ENCODE peak calls at places on chromosomes 11 and 22, in six cellular contexts. L is AG09309, K is body of pancreas, P is mucosa of descending colon, W is small intestine, J is hypothalamus. Y is an unnamed sample.
A peak's percentile ranks its signal among the peaks of the same experiment; 100 is the strongest.

GRCh38 chr22:47146941-47147340 is 384.5 kb downstream of the TBC1D22A start:
- DNase-seq in L (no peak), W (no peak), J (no peak), P (no peak), K (peak; percentile 40), Y (no peak)

GRCh38 chr22:45009881-45010531 is at the start of gene PHF21B:
- DNase-seq in P (peak; percentile 15), K (peak; percentile 41), W (no peak), L (no peak), J (peak; percentile 33), Y (peak; percentile 91)

GRCh38 chr11:19546325-19546724 is 166.3 kb upstream of the NAV2 start:
- DNase-seq in J (no peak), L (no peak), K (no peak), W (no peak), P (no peak), Y (peak; percentile 35)

GRCh38 chr11:1778141-1778911 is 14.6 kb upstream of the CTSD start:
- DNase-seq in P (no peak), W (no peak), K (no peak), L (no peak), J (no peak), Y (no peak)

GRCh38 chr11:98358551-98358950 is 662.2 kb upstream of the CNTN5 start:
- DNase-seq in W (no peak), P (no peak), K (no peak), J (no peak), L (no peak), Y (no peak)

GRCh38 chr11:116255234-116255953 is 517.4 kb downstream of the BUD13 start:
- DNase-seq in K (no peak), P (no peak), L (no peak), W (no peak), J (no peak), Y (no peak)

GRCh38 chr11:72446929-72447753 is 12.8 kb upstream of the CLPB start:
- DNase-seq in L (peak; percentile 44), J (no peak), P (peak; percentile 47), W (peak; percentile 49), K (no peak), Y (peak; percentile 72)

GRCh38 chr11:24239016-24239720 is 257.7 kb upstream of the LUZP2 start:
- DNase-seq in P (no peak), J (no peak), L (no peak), W (no peak), K (no peak), Y (no peak)

GRCh38 chr22:18988958-18989357 is 52.9 kb upstream of the PRODH start:
- DNase-seq in K (no peak), P (no peak), W (no peak), L (no peak), J (no peak), Y (no peak)

GRCh38 chr11:67354314-67355022 is 1.1 kb upstream of the POLD4 start:
- DNase-seq in K (peak; percentile 90), J (no peak), L (peak; percentile 89), W (peak; percentile 99), P (peak; percentile 90), Y (no peak)

GRCh38 chr22:22712092-22712658 is 67.8 kb downstream of the GGTLC2 start:
- DNase-seq in W (no peak), P (no peak), K (no peak), J (no peak), L (no peak), Y (no peak)

GRCh38 chr22:38503021-38503420 is 3.1 kb downstream of the DDX17 start:
- DNase-seq in P (no peak), W (no peak), J (no peak), L (no peak), K (no peak), Y (no peak)

GRCh38 chr11:110091995-110092576 is 1.1 kb upstream of the ZC3H12C start:
- DNase-seq in J (no peak), K (no peak), W (peak; percentile 75), P (no peak), L (no peak), Y (no peak)

GRCh38 chr11:66216911-66217310 is 51.5 kb upstream of the RAB1B start:
- DNase-seq in L (no peak), W (no peak), P (no peak), K (no peak), J (no peak), Y (no peak)

GRCh38 chr11:134270250-134270714 is 5.9 kb upstream of the GLB1L3 start:
- DNase-seq in K (no peak), P (no peak), L (no peak), J (no peak), W (no peak), Y (peak; percentile 49)

GRCh38 chr22:24417901-24418641 is 9.3 kb upstream of the ADORA2A start:
- DNase-seq in K (no peak), L (no peak), W (no peak), J (no peak), P (no peak), Y (no peak)

Y was measured in iPS-NIHi11.